ENCODE peak calls at places on chromosomes 11 and 22, in eight cellular contexts. N is body of pancreas, A is A549, X is Peyer's patch, F is transverse colon, K is IMR-90, W is adrenal gland, E is ovary. D is an unnamed sample.

GRCh38 chr11:22138264-22138663 is 54.6 kb upstream of the ANO5 start:
- DNase-seq in N (no peak), A (no peak), X (no peak), F (no peak), K (no peak), W (no peak), E (no peak), D (no peak)

GRCh38 chr11:14075118-14075601 is 112.6 kb downstream of the SPON1 start:
- DNase-seq in N (no peak), A (no peak), X (peak), F (no peak), K (no peak), W (no peak), E (no peak), D (no peak)

GRCh38 chr22:44413211-44413610 is 84.8 kb downstream of the RTL6 start:
- DNase-seq in N (no peak), A (no peak), X (no peak), F (no peak), K (no peak), W (no peak), E (no peak), D (no peak)

GRCh38 chr11:87137711-87138110 is 100.0 kb downstream of the TMEM135 start:
- DNase-seq in N (no peak), A (no peak), X (no peak), F (no peak), K (peak), W (no peak), E (no peak), D (no peak)

GRCh38 chr22:42214625-42215415 is 55.6 kb downstream of the TCF20 start:
- DNase-seq in N (no peak), A (no peak), X (no peak), F (no peak), K (no peak), W (peak), E (no peak), D (no peak)

GRCh38 chr11:62147545-62147944 is 23.7 kb downstream of the INCENP start:
- DNase-seq in N (no peak), A (no peak), X (peak), F (no peak), K (no peak), W (peak), E (no peak), D (no peak)

GRCh38 chr11:57116654-57117053 is 65.1 kb upstream of the LRRC55 start:
- DNase-seq in N (peak), A (peak), X (no peak), F (peak), K (peak), W (peak), E (no peak), D (no peak)

GRCh38 chr11:77141034-77141433 is 13.0 kb downstream of the MYO7A start:
- DNase-seq in N (no peak), A (no peak), X (no peak), F (no peak), K (peak), W (no peak), E (no peak), D (no peak)

GRCh38 chr11:130781906-130782305 is 134.4 kb downstream of the SNX19 start:
- DNase-seq in N (no peak), A (peak), X (no peak), F (no peak), K (peak), W (no peak), E (no peak), D (no peak)

GRCh38 chr11:48095779-48096470 is 115.6 kb downstream of the PTPRJ start:
- DNase-seq in N (no peak), A (no peak), X (no peak), F (no peak), K (no peak), W (peak), E (peak), D (no peak)

GRCh38 chr11:123249354-123249753 is 54.3 kb upstream of the CLMP start:
- DNase-seq in N (no peak), A (no peak), X (no peak), F (no peak), K (peak), W (no peak), E (no peak), D (no peak)

GRCh38 chr22:21984793-21985192 is 2.2 kb upstream of the TOP3B start:
- DNase-seq in N (no peak), A (no peak), X (no peak), F (no peak), K (peak), W (no peak), E (no peak), D (no peak)

GRCh38 chr11:1939006-1939626 is 8.0 kb upstream of the MRPL23 start:
- DNase-seq in N (no peak), A (no peak), X (no peak), F (no peak), K (no peak), W (peak), E (no peak), D (no peak)

GRCh38 chr22:24945430-24945829 is 1.1 kb downstream of the LHFPL7 start:
- DNase-seq in N (no peak), A (no peak), X (no peak), F (no peak), K (no peak), W (no peak), E (no peak), D (no peak)

GRCh38 chr11:126797801-126798200 is 202.8 kb downstream of the KIRREL3 start:
- DNase-seq in N (no peak), A (no peak), X (no peak), F (no peak), K (no peak), W (no peak), E (no peak), D (no peak)

GRCh38 chr22:39098026-39098425 is 982 bp downstream of the APOBEC3H start:
- DNase-seq in N (no peak), A (no peak), X (no peak), F (no peak), K (no peak), W (no peak), E (no peak), D (no peak)

GRCh38 chr11:15547685-15548084 is 433.0 kb downstream of the INSC start:
- DNase-seq in N (no peak), A (no peak), X (no peak), F (no peak), K (no peak), W (no peak), E (no peak), D (no peak)

GRCh38 chr22:39148727-39149535 is 3.5 kb downstream of the CBX7 start:
- DNase-seq in N (peak), A (no peak), X (peak), F (peak), K (no peak), W (peak), E (peak), D (peak)

GRCh38 chr11:22512457-22512856 is 113.2 kb downstream of the FANCF start:
- DNase-seq in N (no peak), A (no peak), X (no peak), F (no peak), K (no peak), W (no peak), E (no peak), D (no peak)

GRCh38 chr11:67387074-67387473 is 4.7 kb upstream of the RAD9A start:
- DNase-seq in N (no peak), A (no peak), X (no peak), F (no peak), K (no peak), W (no peak), E (no peak), D (no peak)

GRCh38 chr11:92852946-92853345 is 116.5 kb upstream of the MTNR1B start:
- DNase-seq in N (no peak), A (no peak), X (no peak), F (peak), K (no peak), W (no peak), E (no peak), D (no peak)

GRCh38 chr11:117203069-117203407 is 3.9 kb downstream of the TAGLN start:
- DNase-seq in N (no peak), A (no peak), X (no peak), F (no peak), K (no peak), W (no peak), E (no peak), D (no peak)

GRCh38 chr22:20316844-20317401 is 2.9 kb downstream of the DGCR6L start:
- DNase-seq in N (no peak), A (no peak), X (no peak), F (peak), K (no peak), W (no peak), E (no peak), D (no peak)
- TF ChIP-seq POLR2A in N (no peak), A (no peak), X (no peak), F (no peak), K (no peak), W (no peak), E (no peak), D (no peak)

DNA sequence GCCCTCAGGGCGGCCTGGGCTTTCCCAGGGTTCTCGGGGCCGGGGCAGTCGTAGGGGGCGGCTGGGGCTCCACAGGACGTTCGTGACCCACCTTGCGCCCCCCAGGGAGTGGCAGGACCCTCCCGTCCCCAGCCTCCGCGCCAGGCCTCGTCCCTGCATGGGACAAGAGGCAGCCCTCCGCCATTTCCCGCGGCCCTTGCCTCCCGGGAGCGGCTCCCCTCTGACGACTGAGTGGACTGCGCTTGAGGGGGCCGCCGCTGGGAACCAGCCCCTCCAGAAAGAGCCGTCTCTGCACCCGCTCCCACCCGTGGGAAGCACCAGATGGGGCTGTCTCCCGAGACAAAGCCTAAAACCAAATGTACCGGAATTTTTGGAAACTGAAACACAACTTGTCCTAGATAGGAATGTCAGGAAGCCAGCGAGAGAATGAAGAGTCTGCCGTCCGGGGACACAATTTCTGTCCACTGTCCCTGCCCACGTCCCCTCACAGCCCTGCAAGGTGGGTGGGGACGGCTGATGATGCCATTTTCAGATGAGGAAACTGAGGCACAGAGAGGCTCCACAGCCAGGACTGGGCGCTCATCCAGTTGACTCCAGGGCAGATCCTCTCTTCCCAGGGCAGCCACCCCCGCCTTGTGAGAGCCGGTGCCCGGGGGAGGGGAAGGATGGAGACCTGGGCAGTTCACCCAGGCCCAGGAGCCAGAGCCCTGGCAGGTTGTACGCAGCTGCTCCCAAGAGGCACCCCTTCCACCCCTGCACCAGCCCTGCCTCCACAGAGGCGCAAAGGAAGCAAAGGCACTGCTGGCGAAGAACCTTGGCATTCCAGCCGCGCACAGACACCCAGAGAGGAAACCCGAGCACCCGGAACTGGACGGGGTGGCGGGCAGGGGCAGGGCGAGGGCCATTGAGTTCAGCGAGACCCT is 18.1 kb upstream of the PICK1 start:
- DNase-seq in N (no peak), A (no peak), X (no peak), F (no peak), K (no peak), W (no peak), E (no peak), D (no peak)
- H3K27ac ChIP-seq in N (no peak), A (no peak), X (no peak), F (peak), K (no peak), W (no peak), E (no peak), D (peak)

GRCh38 chr11:85855341-85855656 is at the start of gene CCDC83:
- DNase-seq in N (no peak), A (no peak), X (no peak), F (no peak), K (no peak), W (no peak), E (no peak), D (no peak)

GRCh38 chr11:85857098-85857497 is 1.9 kb downstream of the CCDC83 start:
- DNase-seq in N (no peak), A (no peak), X (no peak), F (no peak), K (no peak), W (no peak), E (no peak), D (no peak)

GRCh38 chr11:85854212-85854556 is 999 bp upstream of the CCDC83 start:
- DNase-seq in N (no peak), A (no peak), X (no peak), F (no peak), K (no peak), W (no peak), E (no peak), D (no peak)

GRCh38 chr11:85854557-85855340 is 434 bp upstream of the CCDC83 start:
- DNase-seq in N (peak), A (peak), X (peak), F (peak), K (peak), W (peak), E (peak), D (peak)
- TF ChIP-seq POLR2A in N (peak), A (peak), X (no peak), F (peak), K (peak), W (no peak), E (no peak), D (peak)

GRCh38 chr11:111560785-111561184 is 20.3 kb downstream of the LAYN start:
- DNase-seq in N (no peak), A (no peak), X (no peak), F (no peak), K (no peak), W (no peak), E (no peak), D (no peak)
- H3K27ac ChIP-seq in N (no peak), A (peak), X (no peak), F (no peak), K (peak), W (no peak), E (no peak), D (no peak)

GRCh38 chr22:36330655-36331305 is 57.0 kb downstream of the MYH9 start:
- DNase-seq in N (no peak), A (no peak), X (no peak), F (no peak), K (peak), W (no peak), E (no peak), D (peak)
- TF ChIP-seq POLR2A in N (no peak), A (no peak), X (no peak), F (no peak), K (no peak), W (no peak), E (no peak), D (no peak)

DNA sequence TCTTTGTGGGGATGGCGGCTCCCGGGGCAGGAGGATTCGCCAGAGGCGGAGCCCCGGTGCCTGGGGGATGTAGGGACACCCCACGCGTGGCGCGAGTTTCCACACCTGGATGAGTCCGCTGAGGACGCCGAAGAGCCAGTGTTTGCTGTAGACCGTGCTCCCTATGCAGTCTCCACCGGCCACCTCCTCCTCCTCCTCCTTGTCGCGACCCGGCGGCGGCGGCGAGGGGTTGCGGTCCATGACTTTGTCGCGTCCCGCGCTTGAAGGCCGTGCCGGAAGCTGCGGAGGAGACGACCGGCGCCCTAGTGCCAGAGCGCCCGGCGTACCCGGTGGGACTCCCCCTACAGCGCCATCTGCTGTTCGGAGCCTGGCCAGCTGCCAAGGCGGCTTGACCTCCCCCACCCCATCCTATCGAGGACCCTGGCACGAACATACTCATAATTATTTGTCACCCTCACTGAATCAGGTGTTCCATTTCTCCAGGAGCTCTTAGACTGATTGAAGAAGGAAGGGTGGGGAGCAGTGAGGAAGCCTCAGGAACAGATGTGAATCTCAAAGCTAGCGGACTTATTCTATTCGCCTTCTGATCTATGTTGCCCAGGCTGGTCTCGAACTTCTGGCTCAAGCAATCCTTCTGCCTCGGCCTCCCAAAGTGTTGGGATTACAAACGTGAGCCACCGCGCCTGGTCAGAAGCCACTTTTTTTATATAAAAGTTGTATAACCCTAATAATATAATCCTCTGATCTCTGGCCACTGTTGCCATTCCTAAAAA is at the start of gene SAAL1:
- DNase-seq in N (peak), A (peak), X (peak), F (peak), K (peak), W (peak), E (peak), D (peak)
- H3K27ac ChIP-seq in N (peak), A (peak), X (peak), F (peak), K (peak), W (no peak), E (peak), D (peak)